ENCODE peak calls at places on chromosomes 2 and 18, in ten cellular contexts. K is CD4-positive, alpha-beta T cell; C is kidney tubule cell; L is activated T-cell treated with anti-CD3 and anti-CD28 coated beads for 1 hour; H is hypothalamus; I is heart right ventricle; R is GM23248; B is GM12865; Z is IMR-90; M is activated CD8-positive, alpha-beta memory T cell treated with anti-CD3 and anti-CD28 coated beads for 24 hours. O is an unnamed sample.

GRCh38 chr2:43224571-43225092 is 1.8 kb downstream of the ZFP36L2 start:
- DNase-seq in K (peak), C (peak), L (peak), H (no peak), I (no peak), R (peak), B (peak), Z (peak), M (no peak), O (no peak)

GRCh38 chr2:28613181-28613580 is 117.3 kb downstream of the PLB1 start:
- DNase-seq in K (no peak), C (peak), L (no peak), H (no peak), I (no peak), R (no peak), B (no peak), Z (no peak), M (no peak), O (no peak)

GRCh38 chr2:72292433-72292832 is 144.8 kb upstream of the CYP26B1 start:
- DNase-seq in K (no peak), C (no peak), L (no peak), H (no peak), I (no peak), R (no peak), B (no peak), Z (peak), M (no peak), O (no peak)

GRCh38 chr18:34650121-34650545 is 60.0 kb upstream of the DTNA start:
- DNase-seq in K (no peak), C (peak), L (no peak), H (no peak), I (no peak), R (peak), B (no peak), Z (peak), M (no peak), O (no peak)

GRCh38 chr2:233107011-233107410 is 46.9 kb downstream of the INPP5D start:
- DNase-seq in K (no peak), C (no peak), L (no peak), H (no peak), I (no peak), R (no peak), B (no peak), Z (no peak), M (no peak), O (no peak)

GRCh38 chr2:112065966-112066365 is 10.9 kb downstream of the TMEM87B start:
- DNase-seq in K (no peak), C (peak), L (no peak), H (no peak), I (no peak), R (peak), B (no peak), Z (peak), M (no peak), O (peak)

GRCh38 chr2:43158259-43158880 is 68.0 kb downstream of the ZFP36L2 start:
- DNase-seq in K (no peak), C (peak), L (no peak), H (no peak), I (peak), R (peak), B (peak), Z (peak), M (peak), O (peak)

GRCh38 chr18:34048423-34048822 is 176.3 kb downstream of the NOL4 start:
- DNase-seq in K (no peak), C (no peak), L (no peak), H (no peak), I (no peak), R (no peak), B (peak), Z (no peak), M (no peak), O (no peak)

GRCh38 chr2:54773838-54774237 is 50.4 kb downstream of the EML6 start:
- DNase-seq in K (no peak), C (peak), L (no peak), H (no peak), I (no peak), R (peak), B (no peak), Z (no peak), M (no peak), O (no peak)